ENCODE peak calls at places on chromosome 13, in six cellular contexts. R is endodermal cell, M is psoas muscle, N is PC-3, T is IMR-90, K is SK-N-SH. V is an unnamed sample. For H3K36me3 and H3K27me3, the result is how much of the 10 kb centered on the place peaks cover.

GRCh38 chr13:43196171-43196611 is 172.8 kb downstream of the DNAJC15 start:
- DNase-seq in R (no peak), M (peak), N (no peak), T (peak), K (peak), V (no peak)

GRCh38 chr13:32314968-32315254 is 252 bp downstream of the ZAR1L start:
- DNase-seq in R (no peak), M (no peak), N (peak), T (peak), K (peak), V (peak)

GRCh38 chr13:105139048-105139379 is 1396.4 kb downstream of the EFNB2 start:
- DNase-seq in R (no peak), M (no peak), N (no peak), T (no peak), K (no peak), V (no peak)

GRCh38 chr13:95296326-95296939 is 4.8 kb downstream of the ABCC4 start:
- DNase-seq in R (peak), M (peak), N (peak), T (no peak), K (peak), V (peak)

GRCh38 chr13:66489172-66489571 is 741.0 kb downstream of the PCDH9 start:
- DNase-seq in R (no peak), M (no peak), N (no peak), T (no peak), K (no peak), V (no peak)

GRCh38 chr13:70098669-70099068 is 9.0 kb upstream of the ATXN8OS start:
- DNase-seq in R (no peak), M (no peak), N (peak), T (no peak), K (peak), V (no peak)

GRCh38 chr13:36325912-36326311 is 20.3 kb downstream of the SPART start:
- DNase-seq in R (peak), M (no peak), N (no peak), T (no peak), K (no peak), V (no peak)

GRCh38 chr13:31945202-31945978 is 86.2 kb upstream of the FRY start:
- DNase-seq in R (peak), M (peak), N (peak), T (peak), K (peak), V (peak)

GRCh38 chr13:113164492-113164891 is 6.0 kb downstream of the PROZ start:
- DNase-seq in R (peak), M (no peak), N (no peak), T (no peak), K (no peak), V (no peak)

GRCh38 chr13:66014757-66015156 is 1215.4 kb downstream of the PCDH9 start:
- DNase-seq in R (no peak), M (no peak), N (peak), T (peak), K (no peak), V (no peak)

GRCh38 chr13:110307697-110308376 is 753 bp downstream of the COL4A2 start:
- DNase-seq in R (peak), M (no peak), N (no peak), T (peak), K (no peak), V (no peak)

GRCh38 chr13:81686877-81687276 is 1346.0 kb upstream of the SPRY2 start:
- DNase-seq in R (no peak), M (no peak), N (no peak), T (no peak), K (peak), V (no peak)

GRCh38 chr13:111139874-111140561 is 24.9 kb downstream of the ARHGEF7 start:
- DNase-seq in R (no peak), M (no peak), N (no peak), T (no peak), K (no peak), V (no peak)

GRCh38 chr13:32036762-32037161 is 5.2 kb downstream of the FRY start:
- DNase-seq in R (no peak), M (no peak), N (no peak), T (no peak), K (no peak), V (no peak)

GRCh38 chr13:31160857-31161582 is 684 bp downstream of the HSPH1 start:
- DNase-seq in R (peak), M (peak), N (peak), T (peak), K (peak), V (peak)

GRCh38 chr13:27632214-27632613 is 10.5 kb downstream of the POLR1D start:
- DNase-seq in R (no peak), M (no peak), N (no peak), T (no peak), K (no peak), V (no peak)

GRCh38 chr13:48528720-48529119 is 4.2 kb downstream of the RCBTB2 start:
- DNase-seq in R (no peak), M (no peak), N (no peak), T (no peak), K (no peak), V (no peak)
- H3K4me3 ChIP-seq in R (no peak), M (no peak), N (no peak), T (no peak), K (no peak), V (no peak)

GRCh38 chr13:97257800-97258799 is 36.0 kb downstream of the MBNL2 start:
- DNase-seq in R (peak), M (peak), N (peak), T (peak), K (no peak), V (peak)

GRCh38 chr13:97261254-97262015 is 39.3 kb downstream of the MBNL2 start:
- DNase-seq in R (no peak), M (no peak), N (no peak), T (no peak), K (no peak), V (no peak)

GRCh38 chr13:97262058-97262457 is 39.9 kb downstream of the MBNL2 start:
- DNase-seq in R (no peak), M (peak), N (no peak), T (no peak), K (no peak), V (no peak)

GRCh38 chr13:97258801-97259200 is 36.7 kb downstream of the MBNL2 start:
- DNase-seq in R (no peak), M (no peak), N (no peak), T (peak), K (no peak), V (no peak)

GRCh38 chr13:97259787-97260641 is 37.9 kb downstream of the MBNL2 start:
- DNase-seq in R (no peak), M (peak), N (peak), T (peak), K (no peak), V (no peak)
- H3K36me3 ChIP-seq in R (under half), M (under half), N (under half), T (under half), K (under half), V (under half)

DNA sequence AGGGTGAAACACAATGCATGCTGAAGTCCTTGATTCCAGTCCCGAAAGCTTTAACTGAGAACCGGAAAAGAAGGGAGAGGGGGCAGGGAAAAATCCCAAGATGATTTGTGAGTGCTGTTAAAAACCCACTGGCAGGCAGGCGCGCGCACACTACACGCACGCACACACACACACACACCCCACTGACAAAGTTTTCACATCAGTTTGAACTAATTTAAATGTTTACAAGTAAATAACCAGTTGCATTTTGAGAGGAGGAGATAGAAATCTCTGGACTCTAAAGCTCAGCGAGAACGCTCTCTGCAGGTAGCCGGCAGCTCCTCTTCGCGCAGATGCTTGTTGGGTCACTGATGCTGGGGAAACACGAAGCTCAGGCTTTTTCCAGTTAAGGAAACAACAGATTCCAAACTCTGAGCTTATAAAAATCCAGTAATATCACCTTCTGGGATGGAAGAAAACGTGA is 818 bp upstream of the SLITRK1 start:
- DNase-seq in R (peak), M (no peak), N (no peak), T (no peak), K (no peak), V (peak)
- H3K27me3 ChIP-seq in R (half or more), M (under half), N (under half), T (under half), K (under half), V (half or more)

GRCh38 chr13:39565036-39565949 is 37.7 kb downstream of the LHFPL6 start:
- DNase-seq in R (peak), M (peak), N (peak), T (peak), K (no peak), V (peak)
- H3K4me3 ChIP-seq in R (no peak), M (no peak), N (peak), T (peak), K (no peak), V (no peak)

DNA sequence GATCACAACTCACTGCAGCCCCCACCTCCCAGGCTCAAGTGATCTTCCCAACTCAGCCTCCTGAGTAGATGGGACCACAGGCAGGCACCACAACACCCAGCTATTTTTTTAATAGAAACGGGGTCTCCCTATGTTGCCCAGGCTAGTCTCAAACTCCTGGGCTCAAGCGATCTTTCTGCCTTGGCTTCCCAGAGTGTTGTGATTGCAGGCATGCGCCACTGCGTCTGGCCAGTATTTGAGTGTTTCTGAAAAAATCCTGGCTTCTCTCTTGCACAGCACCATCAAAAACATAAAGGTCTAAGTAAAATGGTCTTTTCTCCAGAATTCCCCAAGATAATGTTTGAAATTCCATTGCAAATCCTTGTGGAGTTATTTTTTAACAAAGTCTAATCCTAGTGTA is 47.8 kb downstream of the ELF1 start:
- DNase-seq in R (no peak), M (no peak), N (no peak), T (no peak), K (no peak), V (no peak)
- H3K36me3 ChIP-seq in R (under half), M (under half), N (under half), T (under half), K (under half), V (under half)

GRCh38 chr13:99741979-99742378 is 229.6 kb downstream of the ZIC5 start:
- DNase-seq in R (no peak), M (no peak), N (no peak), T (no peak), K (no peak), V (no peak)
- H3K27me3 ChIP-seq in R (under half), M (under half), N (under half), T (under half), K (under half), V (under half)

V was measured in H7.